ENCODE peak calls at places on chromosomes 11 and 22, in six cellular contexts. One of them, this sample, is unnamed.

GRCh38 chr11:46121724-46122477 is 647 bp upstream of the PHF21A start:
- DNase-seq in HTR-8/SVneo: peak
- DNase-seq in Daoy: peak
- DNase-seq in lung microvascular endothelial cell: peak
- DNase-seq in memory B cell: peak
- DNase-seq in GM04503: peak
- DNase-seq in this sample: peak

GRCh38 chr11:17629113-17629512 is 82.1 kb downstream of the OTOG start:
- DNase-seq in HTR-8/SVneo: no peak
- DNase-seq in Daoy: no peak
- DNase-seq in lung microvascular endothelial cell: no peak
- DNase-seq in memory B cell: no peak
- DNase-seq in GM04503: no peak
- DNase-seq in this sample: no peak

GRCh38 chr11:13284776-13285588 is 7.4 kb downstream of the BMAL1 start:
- DNase-seq in HTR-8/SVneo: no peak
- DNase-seq in Daoy: no peak
- DNase-seq in lung microvascular endothelial cell: no peak
- DNase-seq in memory B cell: no peak
- DNase-seq in GM04503: no peak
- DNase-seq in this sample: no peak

GRCh38 chr11:72561856-72562255 is 112.4 kb downstream of the PDE2A start:
- DNase-seq in HTR-8/SVneo: no peak
- DNase-seq in Daoy: no peak
- DNase-seq in lung microvascular endothelial cell: no peak
- DNase-seq in memory B cell: no peak
- DNase-seq in GM04503: no peak
- DNase-seq in this sample: no peak

GRCh38 chr11:19512621-19513020 is 200.0 kb upstream of the NAV2 start:
- DNase-seq in HTR-8/SVneo: no peak
- DNase-seq in Daoy: no peak
- DNase-seq in lung microvascular endothelial cell: no peak
- DNase-seq in memory B cell: no peak
- DNase-seq in GM04503: no peak
- DNase-seq in this sample: no peak

GRCh38 chr11:9973921-9974320 is 310.0 kb downstream of the SWAP70 start:
- DNase-seq in HTR-8/SVneo: peak
- DNase-seq in Daoy: no peak
- DNase-seq in lung microvascular endothelial cell: peak
- DNase-seq in memory B cell: no peak
- DNase-seq in GM04503: no peak
- DNase-seq in this sample: no peak

GRCh38 chr22:50576070-50576469 is 2.2 kb downstream of the CPT1B start:
- DNase-seq in HTR-8/SVneo: no peak
- DNase-seq in Daoy: peak
- DNase-seq in lung microvascular endothelial cell: peak
- DNase-seq in memory B cell: no peak
- DNase-seq in GM04503: no peak
- DNase-seq in this sample: no peak

GRCh38 chr11:68857037-68857586 is 15.4 kb upstream of the CPT1A start:
- DNase-seq in HTR-8/SVneo: no peak
- DNase-seq in Daoy: no peak
- DNase-seq in lung microvascular endothelial cell: no peak
- DNase-seq in memory B cell: no peak
- DNase-seq in GM04503: no peak
- DNase-seq in this sample: no peak

GRCh38 chr11:7673724-7674434 is 579 bp upstream of the CYB5R2 start:
- DNase-seq in HTR-8/SVneo: no peak
- DNase-seq in Daoy: no peak
- DNase-seq in lung microvascular endothelial cell: no peak
- DNase-seq in memory B cell: no peak
- DNase-seq in GM04503: no peak
- DNase-seq in this sample: no peak